ENCODE peak calls at places on chromosomes 13 and 19, in eight cellular contexts. E, P, H, I, A, Y, J and C are unnamed samples.

GRCh38 chr19:6055013-6055795 is 55.1 kb downstream of the RFX2 start:
- DNase-seq in J (no peak), A (no peak), I (no peak), Y (no peak), E (no peak), H (peak; percentile 39), P (no peak), C (no peak)

GRCh38 chr13:113491418-113491883 is 940 bp upstream of the DCUN1D2 start:
- DNase-seq in P (no peak), E (no peak), J (peak; percentile 41), A (no peak), Y (peak; percentile 25), H (no peak), I (peak; percentile 11), C (peak; percentile 11)

GRCh38 chr13:106533940-106534843 is 1.3 kb downstream of the EFNB2 start:
- DNase-seq in Y (no peak), I (peak; percentile 56), A (peak; percentile 30), H (peak; percentile 73), J (peak; percentile 39), P (no peak), E (no peak), C (no peak)

GRCh38 chr13:68304287-68304893 is 1074.3 kb upstream of the PCDH9 start:
- DNase-seq in J (peak; percentile 4), P (no peak), E (no peak), H (no peak), I (peak; percentile 61), A (no peak), Y (no peak), C (no peak)

GRCh38 chr19:35780058-35780457 is 4.7 kb downstream of the ARHGAP33 start:
- DNase-seq in J (no peak), I (no peak), H (no peak), P (no peak), E (no peak), Y (no peak), A (no peak), C (no peak)

GRCh38 chr13:49935171-49936084 is 712 bp downstream of the SPRYD7 start:
- DNase-seq in E (peak; percentile 7), J (peak; percentile 43), I (peak; percentile 72), H (peak; percentile 71), A (peak; percentile 26), Y (no peak), P (peak; percentile 24), C (no peak)

GRCh38 chr13:99103536-99103935 is 97.1 kb upstream of the UBAC2 start:
- DNase-seq in E (no peak), Y (no peak), H (no peak), I (no peak), P (no peak), A (no peak), J (peak; percentile 29), C (no peak)

GRCh38 chr13:27526516-27526915 is 76.2 kb upstream of the MTIF3 start:
- DNase-seq in I (no peak), P (no peak), H (no peak), A (no peak), Y (no peak), J (no peak), E (no peak), C (no peak)

GRCh38 chr13:91381371-91381770 is 17.1 kb upstream of the GPC5 start:
- DNase-seq in H (no peak), P (no peak), J (no peak), I (peak; percentile 26), E (no peak), Y (no peak), A (no peak), C (no peak)

GRCh38 chr19:5229778-5230165 is 110.8 kb downstream of the PTPRS start:
- DNase-seq in A (no peak), J (no peak), E (no peak), H (no peak), I (no peak), Y (no peak), P (no peak), C (no peak)

GRCh38 chr13:46864941-46865340 is 31.9 kb downstream of the HTR2A start:
- DNase-seq in A (no peak), J (no peak), E (no peak), I (peak; percentile 4), Y (no peak), P (no peak), H (no peak), C (no peak)

GRCh38 chr19:46466536-46467199 is 4.7 kb downstream of the PNMA8A start:
- DNase-seq in A (no peak), H (peak; percentile 69), J (peak; percentile 89), P (no peak), I (peak; percentile 73), Y (no peak), E (no peak), C (peak; percentile 62)

GRCh38 chr13:92963029-92963428 is 263.6 kb upstream of the GPC6 start:
- DNase-seq in P (no peak), Y (no peak), A (no peak), E (no peak), I (peak; percentile 24), J (no peak), H (no peak), C (no peak)

GRCh38 chr19:16190736-16191135 is 5.5 kb downstream of the FAM32A start:
- DNase-seq in I (no peak), J (no peak), Y (no peak), H (peak; percentile 24), P (no peak), A (no peak), E (no peak), C (no peak)

GRCh38 chr19:35641515-35642151 is at the start of gene ETV2:
- DNase-seq in H (no peak), E (no peak), P (peak; percentile 15), I (no peak), Y (no peak), J (no peak), A (peak; percentile 35), C (no peak)

GRCh38 chr13:43720780-43721397 is 65.9 kb downstream of the ENOX1 start:
- DNase-seq in E (no peak), P (no peak), A (no peak), H (no peak), J (peak; percentile 4), Y (no peak), I (peak; percentile 73), C (no peak)

GRCh38 chr19:11092181-11092538 is 2.9 kb downstream of the LDLR start:
- DNase-seq in J (peak; percentile 62), H (no peak), E (no peak), P (no peak), Y (no peak), A (peak; percentile 40), I (peak; percentile 87), C (no peak)

GRCh38 chr19:9986787-9987281 is 23.5 kb downstream of the COL5A3 start:
- DNase-seq in A (no peak), P (no peak), Y (no peak), I (no peak), E (no peak), H (peak; percentile 80), J (peak; percentile 79), C (peak; percentile 53)

GRCh38 chr19:46919324-46919723 is 58.5 kb downstream of the ARHGAP35 start:
- DNase-seq in A (peak; percentile 23), H (no peak), Y (no peak), J (peak; percentile 49), E (no peak), I (peak; percentile 59), P (no peak), C (no peak)

GRCh38 chr13:104571161-104571889 is 1505.1 kb upstream of the SLC10A2 start:
- DNase-seq in I (peak; percentile 90), H (peak; percentile 69), P (no peak), E (no peak), A (no peak), Y (peak; percentile 56), J (peak; percentile 46), C (no peak)

GRCh38 chr19:29609636-29610035 is 3.6 kb downstream of the POP4 start:
- DNase-seq in J (no peak), I (no peak), H (peak; percentile 47), Y (no peak), E (no peak), P (no peak), A (no peak), C (no peak)

GRCh38 chr13:73803997-73804396 is 330.2 kb downstream of the KLF12 start:
- DNase-seq in E (no peak), J (peak; percentile 15), H (no peak), A (no peak), Y (no peak), P (no peak), I (peak; percentile 62), C (peak; percentile 35)

GRCh38 chr19:49125025-49125731 is 5.8 kb downstream of the PPFIA3 start:
- DNase-seq in A (no peak), I (no peak), P (no peak), H (no peak), J (no peak), Y (no peak), E (no peak), C (no peak)

GRCh38 chr13:91185294-91185863 is 162.1 kb upstream of the MIR17HG start:
- DNase-seq in P (no peak), J (no peak), Y (no peak), E (no peak), I (peak; percentile 54), H (no peak), A (no peak), C (no peak)

GRCh38 chr13:99258946-99259345 is 767 bp upstream of the GPR18 start:
- DNase-seq in A (no peak), H (no peak), I (no peak), P (no peak), E (no peak), Y (no peak), J (no peak), C (no peak)